ENCODE peak calls at places on chromosomes 13 and 19, in eight cellular contexts. V is left ventricle myocardium superior; K is CD4-positive, CD25-positive, alpha-beta regulatory T cell; Y is upper lobe of left lung; J is naive thymus-derived CD8-positive, alpha-beta T cell; L is activated CD4-positive, CD25-positive, alpha-beta regulatory T cell treated with anti-CD3 and anti-CD28 coated beads, Interleukin-2, amount 50 U/mL, for 24 hours; O is activated T-cell treated with anti-CD3 and anti-CD28 coated beads, Interleukin-2, amount 50 U/mL, for 72 hours; Q is naive thymus-derived CD4-positive, alpha-beta T cell. U is an unnamed sample.

GRCh38 chr13:80131204-80131603 is 209.7 kb downstream of the SPRY2 start:
- ATAC-seq in V (peak), K (no peak), Y (peak), J (no peak), L (no peak), O (no peak), Q (no peak), U (no peak)

GRCh38 chr13:36431204-36432105 is 840 bp upstream of the CCNA1 start:
- ATAC-seq in V (peak), K (peak), Y (peak), J (peak), L (peak), O (peak), Q (peak), U (peak)

GRCh38 chr19:35484637-35485036 is 5.6 kb downstream of the KRTDAP start:
- ATAC-seq in V (no peak), K (no peak), Y (no peak), J (no peak), L (peak), O (peak), Q (no peak), U (no peak)

GRCh38 chr13:45851171-45851889 is at the start of gene SIAH3:
- ATAC-seq in V (peak), K (peak), Y (no peak), J (peak), L (peak), O (peak), Q (peak), U (peak)

GRCh38 chr19:12331211-12331941 is 2.1 kb downstream of the ZNF563 start:
- ATAC-seq in V (peak), K (no peak), Y (no peak), J (peak), L (peak), O (peak), Q (peak), U (peak)

GRCh38 chr13:20190481-20191310 is 2.0 kb downstream of the GJB2 start:
- ATAC-seq in V (no peak), K (no peak), Y (peak), J (no peak), L (no peak), O (no peak), Q (no peak), U (no peak)

GRCh38 chr13:75792526-75793187 is 156.5 kb downstream of the LMO7 start:
- ATAC-seq in V (peak), K (no peak), Y (no peak), J (no peak), L (no peak), O (no peak), Q (no peak), U (no peak)

GRCh38 chr13:76848596-76848995 is 37.6 kb downstream of the KCTD12 start:
- ATAC-seq in V (peak), K (no peak), Y (peak), J (no peak), L (no peak), O (no peak), Q (no peak), U (no peak)

GRCh38 chr19:409515-410242 is 732 bp upstream of the C2CD4C start:
- ATAC-seq in V (no peak), K (no peak), Y (peak), J (peak), L (peak), O (peak), Q (no peak), U (no peak)

GRCh38 chr19:1069009-1069779 is 2.2 kb downstream of the ARHGAP45 start:
- ATAC-seq in V (peak), K (peak), Y (peak), J (peak), L (peak), O (peak), Q (peak), U (peak)

GRCh38 chr13:99662678-99663077 is 161.4 kb downstream of the TM9SF2 start:
- ATAC-seq in V (no peak), K (no peak), Y (no peak), J (no peak), L (no peak), O (no peak), Q (no peak), U (no peak)

GRCh38 chr13:26921918-26922317 is 161.3 kb upstream of the GPR12 start:
- ATAC-seq in V (no peak), K (no peak), Y (no peak), J (no peak), L (no peak), O (no peak), Q (no peak), U (no peak)

GRCh38 chr13:78239681-78240080 is 321.1 kb upstream of the EDNRB start:
- ATAC-seq in V (no peak), K (no peak), Y (no peak), J (no peak), L (no peak), O (no peak), Q (no peak), U (no peak)

GRCh38 chr19:14167013-14167593 is 30.7 kb upstream of the ASF1B start:
- ATAC-seq in V (peak), K (peak), Y (no peak), J (peak), L (peak), O (peak), Q (peak), U (peak)

GRCh38 chr13:111302045-111302722 is 18.3 kb upstream of the TEX29 start:
- ATAC-seq in V (peak), K (no peak), Y (no peak), J (no peak), L (no peak), O (no peak), Q (no peak), U (no peak)

GRCh38 chr19:13277104-13277809 is 127.0 kb downstream of the IER2 start:
- ATAC-seq in V (peak), K (peak), Y (peak), J (peak), L (peak), O (peak), Q (peak), U (peak)

GRCh38 chr13:35988648-35989081 is 142.5 kb downstream of the DCLK1 start:
- ATAC-seq in V (no peak), K (no peak), Y (no peak), J (no peak), L (no peak), O (no peak), Q (no peak), U (no peak)

U was measured in activated T-helper 17 cell treated with anti-CD3 and anti-CD28 coated beads, Interleukin-2, amount 50 U/mL, for 72 hours.